ENCODE peak calls at places on chromosomes 16 and 17, in six cellular contexts. S is cardiac fibroblast, F is osteoblast, T is thoracic aorta, R is A549, A is GM06990. L is an unnamed sample.

GRCh38 chr17:50027639-50028206 is 28.2 kb upstream of the ITGA3 start:
- DNase-seq in F (peak), R (peak), A (no peak), T (peak), S (peak), L (peak)

GRCh38 chr17:33667052-33667509 is 374.0 kb upstream of the ASIC2 start:
- DNase-seq in S (no peak), R (no peak), A (peak), T (no peak), F (no peak), L (no peak)

GRCh38 chr17:71287246-71287828 is 833.5 kb upstream of the SOX9 start:
- DNase-seq in S (no peak), F (peak), A (no peak), T (no peak), R (no peak), L (peak)

GRCh38 chr17:39231587-39232551 is 6.1 kb upstream of the STAC2 start:
- DNase-seq in R (peak), F (peak), T (no peak), S (peak), A (no peak), L (peak)

GRCh38 chr16:86874141-86874540 is 295.8 kb downstream of the FOXL1 start:
- DNase-seq in S (no peak), A (no peak), T (no peak), R (no peak), F (peak), L (no peak)

GRCh38 chr17:61488878-61489718 is 36.9 kb downstream of the TBX4 start:
- DNase-seq in F (no peak), A (no peak), R (no peak), S (no peak), T (no peak), L (no peak)

GRCh38 chr17:75557075-75557851 is 30.3 kb upstream of the MYO15B start:
- DNase-seq in T (no peak), F (peak), A (no peak), R (peak), S (peak), L (peak)

GRCh38 chr17:32341141-32341856 is 674 bp downstream of the C17orf75 start:
- DNase-seq in F (no peak), T (no peak), S (no peak), R (no peak), A (peak), L (peak)

GRCh38 chr17:10156579-10157488 is 41.6 kb downstream of the GAS7 start:
- DNase-seq in F (peak), A (peak), R (no peak), T (no peak), S (no peak), L (no peak)

GRCh38 chr16:62408760-62409159 is 372.5 kb upstream of the CDH8 start:
- DNase-seq in T (no peak), S (no peak), F (no peak), A (no peak), R (no peak), L (no peak)

GRCh38 chr17:61756561-61756960 is 106.8 kb downstream of the BRIP1 start:
- DNase-seq in R (no peak), S (no peak), T (no peak), A (no peak), F (no peak), L (no peak)

GRCh38 chr16:5325932-5326331 is 228.3 kb upstream of the EEF2KMT start:
- DNase-seq in A (no peak), S (no peak), R (no peak), F (no peak), T (no peak), L (no peak)

GRCh38 chr17:5362162-5362811 is 57.2 kb downstream of the NUP88 start:
- DNase-seq in F (no peak), A (no peak), T (no peak), R (no peak), S (no peak), L (no peak)
- H3K4me3 ChIP-seq in F (no peak), A (no peak), T (no peak), R (no peak), S (no peak), L (no peak)

GRCh38 chr17:74354123-74354522 is 7.5 kb downstream of the BTBD17 start:
- DNase-seq in S (no peak), F (peak), A (peak), T (no peak), R (peak), L (peak)
- TF ChIP-seq CTCF in S (peak), F (peak), A (peak), T (no peak), R (peak), L (no peak)

GRCh38 chr16:88798073-88798472 is 5.5 kb upstream of the CDT1 start:
- DNase-seq in T (no peak), S (no peak), F (peak), A (no peak), R (no peak), L (no peak)

GRCh38 chr16:88796278-88796677 is 7.3 kb upstream of the CDT1 start:
- DNase-seq in S (no peak), R (no peak), A (no peak), F (peak), T (no peak), L (no peak)

GRCh38 chr16:88798772-88799455 is 4.7 kb upstream of the CDT1 start:
- DNase-seq in T (no peak), A (no peak), F (peak), S (no peak), R (no peak), L (no peak)

GRCh38 chr16:88800277-88800592 is 3.4 kb upstream of the CDT1 start:
- DNase-seq in F (peak), T (no peak), S (no peak), R (no peak), A (no peak), L (no peak)

GRCh38 chr16:88799569-88800276 is 3.9 kb upstream of the CDT1 start:
- DNase-seq in R (no peak), T (no peak), A (no peak), F (peak), S (no peak), L (no peak)
- H3K4me3 ChIP-seq in R (no peak), T (no peak), A (no peak), F (no peak), S (no peak), L (no peak)

DNA sequence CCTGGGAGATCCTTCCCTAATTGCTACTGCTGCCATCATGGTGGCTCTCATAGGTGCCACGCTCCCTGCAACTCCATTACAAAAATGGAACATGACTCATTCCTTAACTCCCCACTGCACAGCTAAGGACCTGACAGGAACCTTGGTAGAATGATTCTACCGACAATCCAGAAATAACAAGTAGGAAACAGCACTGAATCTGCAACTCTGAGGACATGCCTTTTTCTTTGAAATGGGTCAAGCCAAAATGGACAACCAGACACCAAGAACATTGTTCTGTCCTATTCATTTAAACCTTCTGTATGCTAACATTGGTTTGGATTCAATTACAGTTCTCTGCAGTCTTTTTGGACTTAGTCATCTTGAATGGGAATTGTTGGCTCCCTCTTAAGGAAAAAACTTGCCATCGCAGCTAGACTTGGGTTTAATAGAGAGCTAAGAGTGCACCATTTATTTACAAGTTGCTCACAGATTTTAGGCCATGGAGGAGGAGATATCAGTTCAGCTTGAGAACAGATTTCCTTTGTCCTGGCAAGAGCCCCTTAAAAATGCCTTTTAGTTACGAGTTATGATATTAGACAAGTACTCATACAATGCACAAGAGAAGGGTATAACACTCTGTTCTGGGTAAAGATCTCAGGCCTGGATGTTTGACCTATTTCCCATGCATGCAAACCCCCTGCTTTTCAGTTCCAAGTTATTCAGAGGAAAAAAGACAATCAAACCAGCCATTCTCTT is 20.9 kb upstream of the NSRP1 start:
- DNase-seq in T (no peak), R (peak), A (peak), S (peak), F (peak), L (peak)
- TF ChIP-seq CTCF in T (peak), R (peak), A (peak), S (peak), F (peak), L (no peak)

DNA sequence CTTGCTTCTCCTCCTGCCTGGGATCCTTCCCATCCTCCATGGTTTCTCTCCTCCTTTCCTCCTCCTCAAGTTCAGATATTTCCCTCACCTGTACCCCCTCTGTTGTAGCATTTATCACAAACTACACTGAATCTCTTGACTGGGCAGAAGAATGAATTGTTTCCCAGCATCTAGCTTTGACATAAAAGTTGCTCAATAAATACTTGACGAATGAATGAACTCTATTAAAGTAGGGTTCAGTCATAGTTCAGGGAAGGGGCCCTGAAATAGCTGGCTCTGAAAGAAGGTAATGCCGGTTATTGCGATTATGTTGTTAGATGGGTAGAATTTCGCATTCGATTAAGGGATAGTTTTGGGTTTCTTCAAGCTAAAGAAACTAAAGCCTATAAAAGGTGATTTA is 1.2 kb upstream of the CPD start:
- DNase-seq in T (no peak), R (no peak), A (no peak), F (no peak), S (peak), L (no peak)
- H3K4me3 ChIP-seq in T (no peak), R (no peak), A (no peak), F (peak), S (no peak), L (no peak)

GRCh38 chr17:44398692-44399691 is 9.5 kb upstream of the ITGA2B start:
- DNase-seq in A (no peak), S (no peak), R (no peak), T (no peak), F (no peak), L (no peak)
- TF ChIP-seq CTCF in A (no peak), S (no peak), R (no peak), T (no peak), F (no peak), L (no peak)

DNA sequence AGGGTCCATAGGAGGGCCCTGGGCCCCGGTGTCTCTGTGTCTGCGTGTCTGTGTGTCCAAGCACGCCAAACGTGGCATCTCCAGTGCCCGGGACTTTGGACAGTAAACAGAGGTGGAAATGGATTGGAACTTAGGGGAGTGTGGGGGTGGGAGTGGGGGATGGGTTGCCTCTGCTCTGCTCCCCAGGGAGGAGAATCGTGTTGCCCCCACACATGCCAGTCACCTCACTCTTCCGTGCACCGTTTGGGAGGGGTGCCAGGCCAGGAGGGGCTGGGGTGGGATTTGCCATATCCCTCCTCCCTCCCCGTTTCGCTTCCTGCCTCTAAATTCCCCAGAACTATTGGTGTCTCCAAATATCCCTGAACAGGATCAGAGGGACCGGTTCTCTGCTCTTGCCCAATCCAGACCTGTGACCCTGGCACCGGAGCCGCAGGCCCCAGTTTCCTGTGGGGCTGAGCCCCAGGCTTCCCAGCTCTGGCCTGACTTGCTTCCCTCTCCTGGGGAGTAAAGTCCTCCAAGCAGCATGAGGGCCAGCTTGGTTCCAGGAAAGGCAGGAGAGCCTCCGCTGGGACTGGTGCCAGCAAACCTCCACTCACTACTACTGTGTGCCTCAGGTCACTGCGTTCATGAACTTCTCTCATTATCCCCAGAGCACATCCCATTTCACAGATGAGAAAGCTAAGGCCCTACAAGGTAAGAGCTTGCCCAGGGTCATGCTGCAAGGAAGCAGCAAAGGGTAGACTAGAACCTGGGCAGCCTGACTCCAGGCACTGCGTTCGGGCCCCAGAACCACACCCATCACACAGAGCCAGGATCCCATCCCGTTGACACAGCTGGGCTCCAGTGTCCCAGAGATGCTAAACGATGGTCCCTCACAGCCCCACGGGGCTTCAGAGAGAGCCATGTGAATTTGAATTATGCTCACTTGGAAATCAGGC is at the start of gene ASGR1:
- DNase-seq in S (peak), R (no peak), F (peak), A (no peak), T (no peak), L (no peak)
- H3K4me3 ChIP-seq in S (no peak), R (peak), F (peak), A (no peak), T (no peak), L (no peak)

L was measured in thyroid gland.